ENCODE peak calls at places on chromosomes 12 and 14, in four cellular contexts. L, M, D and Q are unnamed samples.

GRCh38 chr12:117393656-117394055 is 32.2 kb upstream of the NOS1 start:
- DNase-seq in L (no peak), M (no peak), D (no peak), Q (no peak)

GRCh38 chr12:95413576-95413975 is 60.4 kb upstream of the METAP2 start:
- DNase-seq in L (no peak), M (no peak), D (peak; percentile 42), Q (no peak)

GRCh38 chr12:3520168-3520567 is 29.2 kb downstream of the PRMT8 start:
- DNase-seq in L (no peak), M (no peak), D (no peak), Q (no peak)

GRCh38 chr12:70043490-70044138 is 199.6 kb upstream of the CNOT2 start:
- DNase-seq in L (no peak), M (no peak), D (no peak), Q (no peak)

GRCh38 chr12:86496595-86496994 is 240.4 kb upstream of the MGAT4C start:
- DNase-seq in L (no peak), M (no peak), D (no peak), Q (peak; percentile 16)

GRCh38 chr14:22472935-22473854 is 115.8 kb downstream of the DAD1 start:
- DNase-seq in L (no peak), M (no peak), D (peak; percentile 61), Q (peak; percentile 65)

GRCh38 chr14:102481791-102482238 is 27.8 kb downstream of the ANKRD9 start:
- DNase-seq in L (no peak), M (no peak), D (peak; percentile 57), Q (peak; percentile 89)

GRCh38 chr12:43154498-43155045 is 397.4 kb downstream of the ADAMTS20 start:
- DNase-seq in L (no peak), M (no peak), D (no peak), Q (no peak)

GRCh38 chr14:38755036-38755435 is 348.0 kb downstream of the SEC23A start:
- DNase-seq in L (no peak), M (no peak), D (no peak), Q (no peak)

GRCh38 chr12:2049604-2050540 is 2.9 kb upstream of the CACNA1C start:
- DNase-seq in L (no peak), M (no peak), D (peak; percentile 81), Q (no peak)

GRCh38 chr14:68756071-68756481 is 36.8 kb downstream of the ZFP36L1 start:
- DNase-seq in L (no peak), M (no peak), D (no peak), Q (no peak)

GRCh38 chr14:99679996-99680395 is 4.1 kb upstream of the CYP46A1 start:
- DNase-seq in L (no peak), M (no peak), D (no peak), Q (no peak)

GRCh38 chr14:55122441-55122986 is 6.5 kb upstream of the LGALS3 start:
- DNase-seq in L (no peak), M (no peak), D (peak; percentile 52), Q (peak; percentile 82)

GRCh38 chr12:45284096-45284901 is 68.4 kb downstream of the ANO6 start:
- DNase-seq in L (no peak), M (no peak), D (peak; percentile 95), Q (peak; percentile 14)

GRCh38 chr14:76201162-76201561 is 49.4 kb downstream of the GPATCH2L start:
- DNase-seq in L (no peak), M (no peak), D (peak; percentile 91), Q (peak; percentile 86)

GRCh38 chr14:69316449-69317391 is 56.8 kb downstream of the GALNT16 start:
- DNase-seq in L (no peak), M (no peak), D (peak; percentile 96), Q (peak; percentile 75)

GRCh38 chr12:109764123-109764522 is 50.5 kb downstream of the FAM222A start:
- DNase-seq in L (no peak), M (no peak), D (no peak), Q (no peak)

GRCh38 chr14:94423465-94424056 is 29.0 kb downstream of the SERPINA11 start:
- DNase-seq in L (peak; percentile 29), M (peak; percentile 24), D (peak; percentile 69), Q (peak; percentile 80)

GRCh38 chr12:123232472-123232806 is 502 bp downstream of the MPHOSPH9 start:
- DNase-seq in L (no peak), M (no peak), D (peak; percentile 42), Q (no peak)

GRCh38 chr12:75130811-75131210 is 78.8 kb downstream of the KCNC2 start:
- DNase-seq in L (no peak), M (no peak), D (no peak), Q (peak; percentile 95)

GRCh38 chr12:120791669-120792176 is 66.1 kb downstream of the ACADS start:
- DNase-seq in L (no peak), M (no peak), D (no peak), Q (no peak)

GRCh38 chr12:56687225-56688128 is 607 bp downstream of the PTGES3 start:
- DNase-seq in L (peak; percentile 32), M (peak; percentile 47), D (peak; percentile 34), Q (peak; percentile 53)

GRCh38 chr12:46983959-46984833 is 95.2 kb upstream of the PCED1B start:
- DNase-seq in L (no peak), M (peak; percentile 12), D (peak; percentile 77), Q (peak; percentile 85)

GRCh38 chr12:93778306-93778705 is 101.1 kb downstream of the CRADD start:
- DNase-seq in L (no peak), M (no peak), D (peak; percentile 84), Q (peak; percentile 44)

GRCh38 chr12:99918003-99918402 is 66.7 kb downstream of the ANKS1B start:
- DNase-seq in L (no peak), M (no peak), D (no peak), Q (no peak)